ENCODE peak calls at places on chromosome 12, in four cellular contexts. M is HepG2, Q is H1, L is K562. C is an unnamed sample.

GRCh38 chr12:67827820-67828383 is 161.3 kb upstream of the IFNG-AS1 start:
- DNase-seq in M (no peak), Q (no peak), L (no peak), C (peak; percentile 80)

GRCh38 chr12:51405801-51406207 is 14.6 kb upstream of the GALNT6 start:
- DNase-seq in M (no peak), Q (no peak), L (no peak), C (no peak)

GRCh38 chr12:19432309-19433170 is 6.8 kb upstream of the AEBP2 start:
- DNase-seq in M (no peak), Q (no peak), L (no peak), C (no peak)

GRCh38 chr12:1443421-1444141 is 150.8 kb downstream of the FBXL14 start:
- DNase-seq in M (no peak), Q (no peak), L (no peak), C (no peak)

GRCh38 chr12:3150820-3151590 is 73.8 kb downstream of the TSPAN9 start:
- DNase-seq in M (no peak), Q (no peak), L (no peak), C (no peak)

GRCh38 chr12:26939192-26939832 is 1.0 kb downstream of the FGFR1OP2 start:
- DNase-seq in M (no peak), Q (no peak), L (no peak), C (no peak)

GRCh38 chr12:64618953-64619590 is 8.8 kb downstream of the RASSF3 start:
- DNase-seq in M (no peak), Q (no peak), L (no peak), C (no peak)

GRCh38 chr12:56317675-56318074 is 1.9 kb upstream of the CNPY2 start:
- DNase-seq in M (no peak), Q (no peak), L (no peak), C (no peak)

GRCh38 chr12:130198663-130199060 is 36.4 kb downstream of the FZD10 start:
- DNase-seq in M (no peak), Q (no peak), L (no peak), C (no peak)

GRCh38 chr12:75977952-75978671 is 53.5 kb downstream of the PHLDA1 start:
- DNase-seq in M (peak; percentile 100), Q (no peak), L (peak; percentile 43), C (peak; percentile 94)

GRCh38 chr12:112430929-112431328 is 12.2 kb downstream of the PTPN11 start:
- DNase-seq in M (no peak), Q (no peak), L (no peak), C (no peak)

GRCh38 chr12:88243886-88244491 is 101.9 kb downstream of the TMTC3 start:
- DNase-seq in M (no peak), Q (no peak), L (no peak), C (no peak)

GRCh38 chr12:48779869-48780268 is 9.0 kb downstream of the ADCY6 start:
- DNase-seq in M (no peak), Q (no peak), L (no peak), C (no peak)

GRCh38 chr12:3311491-3312103 is 179.4 kb upstream of the PRMT8 start:
- DNase-seq in M (no peak), Q (no peak), L (no peak), C (no peak)

GRCh38 chr12:101696477-101697196 is 803 bp upstream of the CHPT1 start:
- DNase-seq in M (peak; percentile 88), Q (no peak), L (peak; percentile 75), C (no peak)

GRCh38 chr12:21502164-21502496 is 541 bp downstream of the GOLT1B start:
- DNase-seq in M (peak; percentile 11), Q (no peak), L (no peak), C (peak; percentile 24)

GRCh38 chr12:71636704-71637115 is 26.9 kb downstream of the ZFC3H1 start:
- DNase-seq in M (peak; percentile 70), Q (no peak), L (peak; percentile 42), C (peak; percentile 36)

GRCh38 chr12:59398164-59398563 is 197.7 kb upstream of the SLC16A7 start:
- DNase-seq in M (no peak), Q (no peak), L (no peak), C (no peak)

GRCh38 chr12:89783321-89784060 is 74.9 kb upstream of the ATP2B1 start:
- DNase-seq in M (no peak), Q (no peak), L (no peak), C (peak; percentile 18)

GRCh38 chr12:40010899-40011774 is 94.7 kb downstream of the SLC2A13 start:
- DNase-seq in M (peak; percentile 65), Q (no peak), L (peak; percentile 45), C (peak; percentile 80)

GRCh38 chr12:49037111-49037946 is 18.8 kb upstream of the PRKAG1 start:
- DNase-seq in M (no peak), Q (no peak), L (no peak), C (no peak)

GRCh38 chr12:79662046-79662811 is 28.5 kb downstream of the PAWR start:
- DNase-seq in M (peak; percentile 84), Q (no peak), L (no peak), C (no peak)

GRCh38 chr12:93777249-93777648 is 100.1 kb downstream of the CRADD start:
- DNase-seq in M (no peak), Q (no peak), L (no peak), C (no peak)

GRCh38 chr12:48858043-48858442 is 6.1 kb upstream of the DDX23 start:
- DNase-seq in M (no peak), Q (no peak), L (no peak), C (no peak)

GRCh38 chr12:21444193-21445146 is 7.0 kb downstream of the PYROXD1 start:
- DNase-seq in M (no peak), Q (no peak), L (no peak), C (no peak)

GRCh38 chr12:91852646-91853045 is 293.0 kb downstream of the BTG1 start:
- DNase-seq in M (no peak), Q (no peak), L (no peak), C (no peak)

GRCh38 chr12:118447181-118447580 is 70.8 kb downstream of the SUDS3 start:
- DNase-seq in M (no peak), Q (no peak), L (no peak), C (no peak)

GRCh38 chr12:26971963-26972362 is 33.7 kb downstream of the FGFR1OP2 start:
- DNase-seq in M (no peak), Q (no peak), L (no peak), C (no peak)

GRCh38 chr12:48995061-48995879 is 3.9 kb downstream of the DDN start:
- DNase-seq in M (peak; percentile 67), Q (peak; percentile 92), L (peak; percentile 88), C (peak; percentile 99)

GRCh38 chr12:6375269-6376078 is at the start of gene SCNN1A:
- DNase-seq in M (no peak), Q (peak; percentile 82), L (no peak), C (no peak)

GRCh38 chr12:2610358-2610757 is 184.4 kb upstream of the FKBP4 start:
- DNase-seq in M (no peak), Q (no peak), L (no peak), C (no peak)

GRCh38 chr12:54299515-54300266 is 1.1 kb downstream of the NFE2 start:
- DNase-seq in M (no peak), Q (no peak), L (no peak), C (no peak)

GRCh38 chr12:54300732-54301427 is at the start of gene NFE2:
- DNase-seq in M (peak; percentile 58), Q (peak; percentile 85), L (peak; percentile 71), C (peak; percentile 66)

GRCh38 chr12:54300267-54300731 is 516 bp downstream of the NFE2 start:
- DNase-seq in M (no peak), Q (no peak), L (no peak), C (no peak)

GRCh38 chr12:54296393-54297121 is 4.3 kb downstream of the NFE2 start:
- DNase-seq in M (no peak), Q (no peak), L (no peak), C (no peak)

DNA sequence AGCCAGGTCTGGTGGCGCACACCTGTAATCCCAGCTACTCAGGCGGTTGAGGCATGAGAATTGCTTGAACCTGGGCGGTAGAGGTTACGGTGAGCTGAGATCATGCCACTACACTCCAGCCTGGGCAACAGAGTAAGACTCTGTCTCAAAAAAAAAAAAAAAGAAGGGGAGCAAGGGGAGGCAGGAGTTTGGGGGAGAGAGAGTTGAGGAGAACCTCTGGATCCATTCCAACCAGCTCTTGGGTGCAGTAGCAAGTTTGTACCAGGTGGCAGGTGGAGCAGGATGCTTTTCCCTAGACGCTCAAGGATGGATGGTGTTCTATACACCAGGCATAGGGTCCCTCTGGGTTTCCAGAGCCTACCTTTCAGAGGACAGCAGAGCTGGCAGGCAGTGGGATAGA is 1.9 kb downstream of the NFE2 start:
- DNase-seq in M (no peak), Q (no peak), L (no peak), C (no peak)
- TF ChIP-seq PHF8 in M (no peak), Q (no peak), L (no peak), C (no peak)

GRCh38 chr12:108689314-108690190 is 41.8 kb downstream of the CORO1C start:
- DNase-seq in M (peak; percentile 89), Q (no peak), L (peak; percentile 62), C (no peak)
- TF ChIP-seq PHF8 in M (no peak), Q (no peak), L (no peak), C (no peak)

DNA sequence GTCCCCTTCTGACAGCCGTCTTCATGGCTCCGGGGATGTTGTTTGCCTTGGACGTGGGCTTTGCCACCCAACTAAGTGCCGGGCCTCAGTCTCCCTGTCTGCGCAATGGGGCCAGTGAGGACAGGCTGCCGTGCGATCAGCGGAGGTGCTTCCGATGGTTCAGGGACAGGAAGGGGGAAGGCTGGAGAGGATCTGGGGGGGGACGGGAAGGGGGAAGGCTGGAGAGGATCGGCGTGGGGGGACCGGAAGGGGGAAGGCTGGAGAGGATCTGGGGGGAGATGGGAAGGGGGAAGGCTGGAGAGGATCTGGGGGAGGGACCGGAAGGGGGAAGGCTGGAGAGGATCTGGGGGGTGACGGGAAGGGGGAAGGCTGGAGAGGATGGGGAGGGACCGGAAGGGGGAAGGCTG is 3.4 kb downstream of the MMP17 start:
- DNase-seq in M (no peak), Q (no peak), L (no peak), C (no peak)
- TF ChIP-seq PHF8 in M (no peak), Q (no peak), L (no peak), C (no peak)

DNA sequence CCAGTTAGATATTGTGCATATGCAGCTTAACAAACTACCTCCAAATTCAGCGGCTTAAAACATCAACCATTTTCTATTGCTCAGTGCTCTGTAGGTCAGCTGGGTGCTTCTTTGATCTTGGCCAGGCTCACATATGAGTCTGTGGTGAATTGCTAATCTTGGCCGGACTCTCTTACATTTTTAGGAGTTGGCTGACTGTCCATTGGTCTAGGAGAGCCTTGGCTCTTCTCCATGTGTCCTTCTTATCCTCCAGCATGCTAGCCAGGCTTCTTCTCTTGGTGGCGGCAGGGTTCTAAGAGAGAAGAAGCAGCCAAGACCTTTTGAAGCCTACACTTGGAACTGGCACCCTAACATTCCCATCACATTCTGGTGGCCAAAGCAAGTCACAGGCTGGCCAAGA is 174.3 kb upstream of the PWP1 start:
- DNase-seq in M (no peak), Q (no peak), L (no peak), C (no peak)
- TF ChIP-seq PHF8 in M (no peak), Q (no peak), L (no peak), C (no peak)

DNA sequence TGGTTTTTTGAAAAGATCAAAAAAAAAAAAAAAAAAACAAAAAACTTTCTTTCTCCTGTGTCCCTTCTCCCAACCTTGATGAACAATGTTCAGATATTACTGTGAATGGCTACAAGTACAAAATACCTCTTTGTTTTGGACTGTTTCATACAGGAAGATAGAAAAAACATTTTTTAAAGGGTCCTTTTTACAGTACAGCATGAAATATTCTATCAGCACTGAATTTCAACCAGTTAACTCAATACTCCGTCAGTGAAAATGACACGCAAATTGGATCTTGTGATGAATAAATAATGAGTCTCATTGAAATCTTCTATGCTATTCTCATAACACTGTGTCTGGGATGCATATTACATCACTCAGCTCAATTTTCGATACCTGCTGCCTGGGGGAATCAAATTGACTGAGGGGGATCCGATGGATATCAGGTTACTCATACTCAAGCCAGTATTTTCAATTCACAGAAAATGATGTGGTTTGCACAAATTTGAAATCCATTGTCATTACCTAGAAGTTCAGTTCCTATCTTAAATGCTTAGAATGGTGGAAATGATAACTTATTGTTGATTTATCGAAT is 179.6 kb downstream of the TMTC2 start:
- DNase-seq in M (no peak), Q (no peak), L (no peak), C (no peak)
- TF ChIP-seq PHF8 in M (no peak), Q (no peak), L (no peak), C (no peak)

C was measured in A549.